ENCODE peak calls at places on chromosome 10, in seven cellular contexts. G is body of pancreas, B is fibroblast of lung, U is ovary, F is IMR-90, X is lower leg skin, D is lower lobe of right lung. L is an unnamed sample.

GRCh38 chr10:64091889-64092288 is 570.7 kb downstream of the REEP3 start:
- DNase-seq in D (no peak), G (no peak), F (no peak), X (no peak), U (no peak), B (no peak), L (peak; percentile 53)

GRCh38 chr10:4847580-4848020 is 21.6 kb downstream of the AKR1E2 start:
- DNase-seq in D (no peak), B (peak; percentile 81), X (no peak), U (no peak), F (peak; percentile 86), G (no peak), L (no peak)

GRCh38 chr10:121527690-121528089 is 70.6 kb downstream of the FGFR2 start:
- DNase-seq in F (peak; percentile 1), B (peak; percentile 89), X (no peak), G (no peak), U (no peak), D (peak; percentile 62), L (peak; percentile 52)

GRCh38 chr10:15821046-15821683 is 39.1 kb downstream of the MINDY3 start:
- DNase-seq in X (no peak), U (no peak), G (no peak), F (no peak), B (peak; percentile 11), D (no peak), L (no peak)

GRCh38 chr10:128429835-128430513 is 303.8 kb upstream of the MKI67 start:
- DNase-seq in D (no peak), X (no peak), F (no peak), U (no peak), B (no peak), G (no peak), L (no peak)

GRCh38 chr10:19730071-19730470 is 86.2 kb upstream of the PLXDC2 start:
- DNase-seq in G (no peak), U (no peak), B (peak; percentile 86), X (no peak), D (no peak), F (peak; percentile 68), L (no peak)

GRCh38 chr10:130398090-130398994 is 262.2 kb downstream of the GLRX3 start:
- DNase-seq in X (no peak), F (no peak), U (no peak), D (peak; percentile 6), B (no peak), G (no peak), L (no peak)

GRCh38 chr10:74255214-74255613 is 104.2 kb downstream of the ADK start:
- DNase-seq in D (no peak), F (no peak), G (no peak), U (no peak), X (no peak), B (no peak), L (no peak)

GRCh38 chr10:75048669-75049098 is 62.8 kb upstream of the SAMD8 start:
- DNase-seq in U (peak; percentile 8), B (no peak), X (no peak), G (peak; percentile 37), F (peak; percentile 15), D (no peak), L (no peak)

GRCh38 chr10:68139451-68140272 is 30.4 kb downstream of the MYPN start:
- DNase-seq in B (peak; percentile 69), X (no peak), D (no peak), U (no peak), G (no peak), F (peak; percentile 51), L (no peak)

GRCh38 chr10:77471069-77471536 is 166.5 kb downstream of the KCNMA1 start:
- DNase-seq in D (no peak), X (no peak), F (no peak), U (no peak), B (no peak), G (no peak), L (no peak)

GRCh38 chr10:46301721-46302479 is 15.1 kb downstream of the ANTXRL start:
- DNase-seq in B (no peak), U (no peak), F (no peak), G (no peak), X (no peak), D (no peak), L (no peak)

DNA sequence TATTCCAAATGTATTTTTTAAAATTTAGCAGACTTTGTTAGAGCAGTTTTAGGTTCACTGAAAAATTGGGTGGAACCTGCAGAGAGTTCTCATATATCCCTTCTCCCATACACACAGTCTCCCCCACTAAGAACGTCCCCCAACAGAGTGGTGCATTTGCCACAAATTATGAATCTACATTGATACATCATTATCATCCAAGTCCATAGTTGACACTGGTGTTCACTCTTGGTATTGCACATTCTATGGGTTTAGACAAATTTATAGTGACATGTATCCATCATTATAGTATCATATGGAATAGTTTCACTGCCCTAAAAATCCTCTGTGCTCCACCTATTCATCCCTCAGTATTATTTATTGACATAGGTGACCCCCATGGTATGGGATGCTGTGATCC is 97.3 kb upstream of the AFAP1L2 start:
- DNase-seq in D (no peak), U (no peak), F (no peak), B (no peak), X (no peak), G (no peak), L (no peak)
- TF ChIP-seq CTCF in D (no peak), U (no peak), F (no peak), B (no peak), X (no peak), G (no peak), L (no peak)

GRCh38 chr10:97128851-97129186 is 56.9 kb downstream of the SLIT1 start:
- DNase-seq in F (no peak), G (no peak), U (no peak), D (no peak), B (no peak), X (no peak), L (no peak)

GRCh38 chr10:97127507-97127906 is 58.3 kb downstream of the SLIT1 start:
- DNase-seq in U (no peak), F (no peak), X (no peak), G (no peak), D (no peak), B (no peak), L (no peak)

GRCh38 chr10:97131041-97131659 is 54.6 kb downstream of the SLIT1 start:
- DNase-seq in B (no peak), X (no peak), U (no peak), D (no peak), F (no peak), G (no peak), L (no peak)

GRCh38 chr10:97129666-97130065 is 56.1 kb downstream of the SLIT1 start:
- DNase-seq in G (no peak), X (no peak), B (peak; percentile 3), F (no peak), U (no peak), D (no peak), L (no peak)

DNA sequence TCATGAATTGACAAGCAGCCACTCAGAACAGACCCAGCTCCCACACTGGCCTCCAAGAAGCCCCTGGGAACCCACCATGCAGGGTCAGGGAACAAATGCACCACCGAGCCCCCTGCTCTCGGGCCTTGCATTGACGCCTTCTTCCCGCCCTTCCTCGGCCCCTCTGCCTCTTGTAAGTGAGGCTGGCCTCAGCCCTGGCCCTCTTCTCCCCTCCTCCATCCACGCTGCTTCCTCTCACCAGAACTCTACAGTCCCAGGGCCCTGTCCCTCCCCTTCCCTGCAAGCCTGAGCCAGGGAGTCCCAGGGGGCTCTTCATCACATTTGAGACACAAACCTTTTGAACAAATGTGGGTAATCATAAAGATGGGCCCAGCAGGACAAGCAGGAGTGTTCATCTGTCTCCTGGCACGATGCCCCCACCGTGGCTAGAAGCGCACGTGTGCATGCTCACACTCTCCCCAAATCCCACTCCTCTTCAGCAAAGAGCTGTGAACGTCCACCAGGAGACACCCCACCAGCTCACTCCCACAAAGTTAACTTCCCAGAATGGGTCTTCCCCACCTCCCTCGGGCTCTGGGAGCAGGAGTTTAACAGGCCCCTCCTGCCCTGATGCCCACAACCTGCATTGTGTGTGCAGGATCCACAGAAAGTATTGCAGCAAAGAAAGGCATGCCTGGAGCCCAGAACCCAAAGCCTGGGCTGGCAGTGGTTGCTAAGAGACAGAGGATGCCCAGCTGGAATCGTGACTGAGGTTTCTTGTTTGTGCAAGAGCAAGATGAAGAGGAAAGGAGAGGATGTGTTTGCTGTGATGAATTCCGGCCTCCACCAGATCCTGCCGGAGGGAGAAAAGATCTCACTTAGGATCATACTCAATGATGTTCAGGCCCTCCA is 57.6 kb downstream of the SLIT1 start:
- DNase-seq in D (no peak), X (no peak), U (no peak), G (no peak), F (no peak), B (no peak), L (no peak)
- TF ChIP-seq CTCF in D (no peak), X (no peak), U (no peak), G (no peak), F (no peak), B (no peak), L (no peak)

DNA sequence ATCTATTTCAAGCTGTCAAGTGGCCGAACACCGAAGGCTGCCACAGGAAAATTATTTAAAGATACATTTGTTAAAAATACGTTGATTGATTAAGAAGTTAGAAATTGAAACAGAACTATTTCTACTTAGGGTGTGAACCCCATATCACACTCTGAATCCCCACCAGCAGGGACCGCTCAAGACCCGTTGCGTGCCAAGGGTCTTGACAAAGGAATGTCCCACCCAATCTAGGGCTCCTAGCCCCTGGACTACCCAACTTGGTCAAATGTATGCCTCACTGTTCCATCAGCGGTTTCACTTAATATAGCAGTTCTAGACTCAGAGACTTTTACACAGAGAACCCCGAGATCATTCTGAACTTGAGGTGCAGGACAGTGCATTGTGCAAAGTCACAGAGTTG is 11.6 kb upstream of the PFKFB3 start:
- DNase-seq in X (no peak), B (no peak), G (no peak), U (no peak), F (no peak), D (no peak), L (no peak)
- TF ChIP-seq CTCF in X (no peak), B (no peak), G (no peak), U (no peak), F (no peak), D (no peak), L (no peak)

DNA sequence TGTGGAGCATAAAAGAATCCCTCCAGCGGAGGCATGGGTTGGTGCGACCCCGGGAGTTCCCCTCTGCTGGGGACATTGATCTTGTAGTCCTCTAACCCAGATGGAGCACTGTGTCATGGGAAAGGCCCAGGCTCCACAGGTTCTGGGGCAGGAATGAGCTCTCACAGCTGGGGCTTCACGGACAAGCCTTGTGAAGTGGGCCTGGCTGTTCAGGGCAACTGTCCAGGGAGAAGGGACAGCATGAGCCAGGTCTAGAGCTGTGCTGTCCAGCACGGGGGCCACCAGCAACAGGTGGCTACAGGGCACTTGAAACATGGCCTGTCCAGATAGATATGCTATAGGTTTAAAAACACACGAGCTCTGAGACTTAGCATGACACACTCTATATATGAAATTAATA is 11.4 kb downstream of the GPR26 start:
- DNase-seq in G (no peak), D (no peak), F (no peak), X (no peak), U (no peak), B (no peak), L (peak; percentile 21)
- TF ChIP-seq CTCF in G (no peak), D (no peak), F (no peak), X (no peak), U (no peak), B (no peak), L (no peak)

GRCh38 chr10:131674130-131674529 is 226.7 kb upstream of the PPP2R2D start:
- DNase-seq in U (no peak), X (no peak), G (no peak), B (no peak), D (no peak), F (no peak), L (no peak)
- TF ChIP-seq CTCF in U (no peak), X (no peak), G (no peak), B (no peak), D (no peak), F (no peak), L (no peak)

GRCh38 chr10:35327770-35328403 is 8.4 kb upstream of the CCNY start:
- DNase-seq in D (no peak), X (no peak), F (no peak), G (no peak), B (no peak), U (no peak), L (no peak)
- TF ChIP-seq CTCF in D (no peak), X (no peak), F (peak; percentile 9), G (no peak), B (no peak), U (no peak), L (no peak)